ENCODE peak calls at places on chromosomes 4 and X, in six cellular contexts. One of them, this sample, is unnamed.

GRCh38 chrX:9089652-9090051 is 55.7 kb upstream of the FAM9B start:
- DNase-seq in neuronal stem cell: no peak
- DNase-seq in mesendoderm: no peak
- DNase-seq in H1: no peak
- DNase-seq in mesenchymal stem cell: peak; percentile 55
- DNase-seq in IMR-90: no peak
- DNase-seq in this sample: no peak

GRCh38 chr4:28444886-28445496 is 1584.3 kb downstream of the STIM2 start:
- DNase-seq in H1: no peak
- DNase-seq in mesendoderm: no peak
- DNase-seq in neuronal stem cell: no peak
- DNase-seq in mesenchymal stem cell: no peak
- DNase-seq in IMR-90: peak; percentile 56
- DNase-seq in this sample: no peak

GRCh38 chrX:37302569-37302968 is 46.6 kb upstream of the PRRG1 start:
- DNase-seq in mesenchymal stem cell: peak; percentile 35
- DNase-seq in H1: no peak
- DNase-seq in mesendoderm: peak; percentile 34
- DNase-seq in neuronal stem cell: no peak
- DNase-seq in IMR-90: peak; percentile 21
- DNase-seq in this sample: peak; percentile 49

GRCh38 chrX:133610056-133610455 is 194.8 kb upstream of the GPC4 start:
- DNase-seq in neuronal stem cell: no peak
- DNase-seq in IMR-90: no peak
- DNase-seq in H1: no peak
- DNase-seq in mesenchymal stem cell: no peak
- DNase-seq in mesendoderm: no peak
- DNase-seq in this sample: no peak

GRCh38 chrX:56817179-56817578 is 88.1 kb downstream of the NBDY start:
- DNase-seq in H1: no peak
- DNase-seq in mesenchymal stem cell: no peak
- DNase-seq in IMR-90: no peak
- DNase-seq in neuronal stem cell: no peak
- DNase-seq in mesendoderm: no peak
- DNase-seq in this sample: no peak

GRCh38 chr4:147732516-147733193 is 767 bp downstream of the ARHGAP10 start:
- DNase-seq in mesendoderm: peak; percentile 71
- DNase-seq in neuronal stem cell: peak; percentile 35
- DNase-seq in mesenchymal stem cell: peak; percentile 63
- DNase-seq in H1: no peak
- DNase-seq in IMR-90: peak; percentile 39
- DNase-seq in this sample: peak; percentile 58

GRCh38 chr4:150117094-150117493 is 38.8 kb downstream of the DCLK2 start:
- DNase-seq in mesendoderm: no peak
- DNase-seq in H1: no peak
- DNase-seq in neuronal stem cell: no peak
- DNase-seq in IMR-90: peak; percentile 33
- DNase-seq in mesenchymal stem cell: no peak
- DNase-seq in this sample: no peak

GRCh38 chr4:2697995-2698414 is 58.1 kb downstream of the TNIP2 start:
- DNase-seq in H1: no peak
- DNase-seq in mesenchymal stem cell: no peak
- DNase-seq in mesendoderm: no peak
- DNase-seq in neuronal stem cell: no peak
- DNase-seq in IMR-90: no peak
- DNase-seq in this sample: no peak

GRCh38 chr4:170988446-170988845 is 824.8 kb upstream of the GALNTL6 start:
- DNase-seq in IMR-90: no peak
- DNase-seq in neuronal stem cell: no peak
- DNase-seq in mesendoderm: no peak
- DNase-seq in mesenchymal stem cell: no peak
- DNase-seq in H1: no peak
- DNase-seq in this sample: no peak

GRCh38 chrX:7889138-7889537 is 38.1 kb downstream of the PNPLA4 start:
- DNase-seq in mesenchymal stem cell: no peak
- DNase-seq in H1: no peak
- DNase-seq in mesendoderm: no peak
- DNase-seq in neuronal stem cell: no peak
- DNase-seq in IMR-90: no peak
- DNase-seq in this sample: no peak

GRCh38 chr4:31918891-31919290 is 1198.7 kb downstream of the PCDH7 start:
- DNase-seq in mesendoderm: no peak
- DNase-seq in neuronal stem cell: no peak
- DNase-seq in H1: no peak
- DNase-seq in mesenchymal stem cell: peak; percentile 82
- DNase-seq in IMR-90: no peak
- DNase-seq in this sample: no peak

GRCh38 chr4:75179510-75179909 is 246.6 kb downstream of the PARM1 start:
- DNase-seq in mesenchymal stem cell: peak; percentile 26
- DNase-seq in mesendoderm: no peak
- DNase-seq in H1: no peak
- DNase-seq in IMR-90: no peak
- DNase-seq in neuronal stem cell: no peak
- DNase-seq in this sample: no peak

GRCh38 chr4:8290701-8290970 is 21.1 kb downstream of the HTRA3 start:
- DNase-seq in mesenchymal stem cell: no peak
- DNase-seq in neuronal stem cell: no peak
- DNase-seq in H1: no peak
- DNase-seq in IMR-90: no peak
- DNase-seq in mesendoderm: no peak
- DNase-seq in this sample: no peak

GRCh38 chr4:102616661-102617060 is 115.5 kb downstream of the NFKB1 start:
- DNase-seq in neuronal stem cell: no peak
- DNase-seq in mesenchymal stem cell: no peak
- DNase-seq in H1: no peak
- DNase-seq in mesendoderm: peak; percentile 29
- DNase-seq in IMR-90: no peak
- DNase-seq in this sample: peak; percentile 69

GRCh38 chr4:2927016-2927695 is 36.0 kb downstream of the NOP14 start:
- DNase-seq in H1: no peak
- DNase-seq in IMR-90: no peak
- DNase-seq in neuronal stem cell: no peak
- DNase-seq in mesenchymal stem cell: no peak
- DNase-seq in mesendoderm: no peak
- DNase-seq in this sample: no peak

GRCh38 chrX:17405225-17405969 is 30.4 kb downstream of the NHS start:
- DNase-seq in mesenchymal stem cell: no peak
- DNase-seq in neuronal stem cell: no peak
- DNase-seq in IMR-90: peak; percentile 53
- DNase-seq in H1: no peak
- DNase-seq in mesendoderm: peak; percentile 54
- DNase-seq in this sample: no peak

GRCh38 chrX:9770319-9770718 is 4.7 kb upstream of the GPR143 start:
- DNase-seq in mesenchymal stem cell: peak; percentile 27
- DNase-seq in H1: no peak
- DNase-seq in IMR-90: peak; percentile 8
- DNase-seq in neuronal stem cell: no peak
- DNase-seq in mesendoderm: peak; percentile 84
- DNase-seq in this sample: no peak

GRCh38 chr4:126701756-126702155 is 931.0 kb upstream of the INTU start:
- DNase-seq in mesenchymal stem cell: peak; percentile 15
- DNase-seq in neuronal stem cell: no peak
- DNase-seq in H1: no peak
- DNase-seq in IMR-90: peak; percentile 81
- DNase-seq in mesendoderm: no peak
- DNase-seq in this sample: no peak

GRCh38 chr4:140052050-140052449 is 101.9 kb downstream of the MAML3 start:
- DNase-seq in mesenchymal stem cell: peak; percentile 46
- DNase-seq in mesendoderm: peak; percentile 52
- DNase-seq in IMR-90: peak; percentile 51
- DNase-seq in neuronal stem cell: no peak
- DNase-seq in H1: no peak
- DNase-seq in this sample: no peak

GRCh38 chr4:151960449-151961246 is 199.8 kb upstream of the GATB start:
- DNase-seq in neuronal stem cell: no peak
- DNase-seq in IMR-90: no peak
- DNase-seq in mesenchymal stem cell: no peak
- DNase-seq in H1: no peak
- DNase-seq in mesendoderm: no peak
- DNase-seq in this sample: no peak

GRCh38 chr4:660401-660800 is 13.7 kb downstream of the ATP5ME start:
- DNase-seq in H1: no peak
- DNase-seq in mesendoderm: no peak
- DNase-seq in mesenchymal stem cell: no peak
- DNase-seq in neuronal stem cell: no peak
- DNase-seq in IMR-90: no peak
- DNase-seq in this sample: peak; percentile 16

GRCh38 chr4:659851-660250 is 14.2 kb downstream of the ATP5ME start:
- DNase-seq in mesendoderm: no peak
- DNase-seq in IMR-90: no peak
- DNase-seq in neuronal stem cell: no peak
- DNase-seq in H1: no peak
- DNase-seq in mesenchymal stem cell: no peak
- DNase-seq in this sample: no peak

GRCh38 chr4:657338-658030 is 16.6 kb downstream of the ATP5ME start:
- DNase-seq in H1: no peak
- DNase-seq in mesenchymal stem cell: no peak
- DNase-seq in neuronal stem cell: no peak
- DNase-seq in mesendoderm: no peak
- DNase-seq in IMR-90: no peak
- DNase-seq in this sample: peak; percentile 24

GRCh38 chr4:658031-658667 is 15.9 kb downstream of the ATP5ME start:
- DNase-seq in H1: no peak
- DNase-seq in IMR-90: no peak
- DNase-seq in mesendoderm: no peak
- DNase-seq in neuronal stem cell: no peak
- DNase-seq in mesenchymal stem cell: no peak
- DNase-seq in this sample: peak; percentile 20

DNA sequence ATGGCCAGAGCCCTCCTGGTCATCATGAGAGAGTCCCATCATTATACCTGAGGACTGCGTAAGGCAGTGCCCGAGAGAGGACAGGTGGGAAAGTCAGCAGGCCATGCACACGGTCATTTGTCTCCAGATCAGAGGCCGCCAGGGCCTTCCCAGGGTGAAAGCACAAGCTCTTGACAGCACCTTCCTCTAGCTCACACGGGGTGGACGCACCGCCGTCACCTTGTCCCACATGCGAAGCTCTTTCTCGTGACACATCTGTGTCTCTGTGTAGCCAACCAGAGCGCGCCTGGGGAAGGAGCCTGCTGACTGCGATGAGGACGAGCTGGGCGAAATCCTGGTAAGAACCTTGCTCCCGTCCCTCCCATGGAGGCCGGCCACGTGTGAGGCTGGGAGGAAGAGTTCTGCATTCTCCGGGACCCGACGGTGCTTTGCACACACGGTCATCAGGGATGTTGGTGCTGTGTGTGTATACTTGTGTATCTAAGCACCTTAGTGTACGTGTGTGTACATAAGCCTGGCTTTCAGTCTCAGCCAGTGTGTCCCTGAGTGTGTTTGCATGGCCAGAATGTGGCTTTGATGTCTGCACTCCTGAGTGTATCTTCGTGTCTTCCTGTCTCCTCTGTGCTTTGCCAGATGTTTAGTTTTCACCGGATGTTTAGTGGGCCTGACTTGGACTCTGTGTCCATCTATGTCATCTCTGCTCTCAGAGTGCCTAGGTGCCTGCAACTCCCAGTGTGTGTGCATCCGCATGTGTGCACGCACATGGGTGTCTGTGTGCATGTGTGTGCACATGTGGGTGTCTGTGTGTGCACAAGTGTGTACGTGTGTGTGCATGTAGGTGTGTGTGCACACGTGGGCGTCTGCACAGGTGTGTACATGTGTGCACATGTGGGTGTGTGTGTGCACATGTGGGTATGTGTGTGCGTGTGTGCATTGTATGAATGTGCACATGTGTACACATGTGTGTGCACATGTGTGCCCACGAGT is 15.1 kb downstream of the ATP5ME start:
- DNase-seq in H1: no peak
- DNase-seq in mesendoderm: no peak
- DNase-seq in neuronal stem cell: no peak
- DNase-seq in IMR-90: no peak
- DNase-seq in mesenchymal stem cell: no peak
- DNase-seq in this sample: peak; percentile 19
- H3K23ac ChIP-seq in H1: no peak overlapping the region
- H3K23ac ChIP-seq in mesendoderm: no peak overlapping the region
- H3K23ac ChIP-seq in neuronal stem cell: peak overlapping the region; percentile 83
- H3K23ac ChIP-seq in IMR-90: no peak overlapping the region
- H3K23ac ChIP-seq in mesenchymal stem cell: no peak overlapping the region
- H3K23ac ChIP-seq in this sample: no peak overlapping the region

DNA sequence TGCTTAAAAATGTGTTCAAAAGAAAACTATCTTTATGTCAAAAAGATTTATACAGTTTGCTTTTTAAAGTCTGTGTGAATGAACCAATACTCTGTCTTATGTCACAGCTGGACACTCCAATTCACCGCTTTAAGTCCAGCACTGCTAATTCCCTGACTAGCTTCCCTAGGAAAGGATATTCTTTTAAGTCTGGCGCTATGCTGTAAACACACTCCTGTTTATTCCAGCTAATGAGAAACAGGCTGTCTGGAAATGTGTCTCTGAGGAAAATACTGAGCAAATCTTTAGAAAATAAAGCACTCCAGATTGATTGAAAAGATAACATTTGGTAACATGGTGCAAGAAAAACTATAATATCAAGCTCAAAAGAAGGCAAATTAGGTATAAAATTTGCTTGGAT is 40.7 kb upstream of the VEGFC start:
- DNase-seq in mesendoderm: no peak
- DNase-seq in mesenchymal stem cell: peak; percentile 34
- DNase-seq in IMR-90: no peak
- DNase-seq in neuronal stem cell: no peak
- DNase-seq in H1: no peak
- DNase-seq in this sample: no peak
- H2BK15ac ChIP-seq in mesendoderm: no peak overlapping the region
- H2BK15ac ChIP-seq in mesenchymal stem cell: no peak overlapping the region
- H2BK15ac ChIP-seq in IMR-90: no peak overlapping the region
- H2BK15ac ChIP-seq in neuronal stem cell: no peak overlapping the region
- H2BK15ac ChIP-seq in H1: no peak overlapping the region
- H2BK15ac ChIP-seq in this sample: no peak overlapping the region

GRCh38 chr4:26594778-26595177 is 10.9 kb downstream of the TBC1D19 start:
- DNase-seq in H1: no peak
- DNase-seq in mesenchymal stem cell: no peak
- DNase-seq in IMR-90: no peak
- DNase-seq in mesendoderm: no peak
- DNase-seq in neuronal stem cell: no peak
- DNase-seq in this sample: no peak

GRCh38 chr4:26589699-26590098 is 5.8 kb downstream of the TBC1D19 start:
- DNase-seq in mesenchymal stem cell: no peak
- DNase-seq in H1: no peak
- DNase-seq in mesendoderm: no peak
- DNase-seq in IMR-90: no peak
- DNase-seq in neuronal stem cell: no peak
- DNase-seq in this sample: no peak

GRCh38 chr4:26584725-26585124 is 841 bp downstream of the TBC1D19 start:
- DNase-seq in H1: no peak
- DNase-seq in IMR-90: no peak
- DNase-seq in mesenchymal stem cell: no peak
- DNase-seq in neuronal stem cell: no peak
- DNase-seq in mesendoderm: no peak
- DNase-seq in this sample: no peak

GRCh38 chr4:26594371-26594770 is 10.5 kb downstream of the TBC1D19 start:
- DNase-seq in mesenchymal stem cell: no peak
- DNase-seq in H1: no peak
- DNase-seq in IMR-90: no peak
- DNase-seq in mesendoderm: no peak
- DNase-seq in neuronal stem cell: no peak
- DNase-seq in this sample: no peak

GRCh38 chr4:26590639-26591038 is 6.8 kb downstream of the TBC1D19 start:
- DNase-seq in mesenchymal stem cell: no peak
- DNase-seq in neuronal stem cell: no peak
- DNase-seq in H1: no peak
- DNase-seq in mesendoderm: peak; percentile 18
- DNase-seq in IMR-90: peak; percentile 46
- DNase-seq in this sample: no peak
- H3K23ac ChIP-seq in mesenchymal stem cell: no peak overlapping the region
- H3K23ac ChIP-seq in neuronal stem cell: no peak overlapping the region
- H3K23ac ChIP-seq in H1: no peak overlapping the region
- H3K23ac ChIP-seq in mesendoderm: no peak overlapping the region
- H3K23ac ChIP-seq in IMR-90: no peak overlapping the region
- H3K23ac ChIP-seq in this sample: no peak overlapping the region

GRCh38 chr4:149048451-149049143 is 606.4 kb upstream of the NR3C2 start:
- DNase-seq in mesendoderm: no peak
- DNase-seq in mesenchymal stem cell: no peak
- DNase-seq in IMR-90: no peak
- DNase-seq in neuronal stem cell: no peak
- DNase-seq in H1: no peak
- DNase-seq in this sample: no peak
- H2BK15ac ChIP-seq in mesendoderm: no peak overlapping the region
- H2BK15ac ChIP-seq in mesenchymal stem cell: no peak overlapping the region
- H2BK15ac ChIP-seq in IMR-90: no peak overlapping the region
- H2BK15ac ChIP-seq in neuronal stem cell: no peak overlapping the region
- H2BK15ac ChIP-seq in H1: no peak overlapping the region
- H2BK15ac ChIP-seq in this sample: no peak overlapping the region

This sample was measured in H9.